ENCODE peak calls at places on chromosomes 1 and 21, in four cellular contexts. One of them, this sample, is unnamed. For H3K4me1, the result is how much of the 10 kb centered on the place peaks cover.

GRCh38 chr1:217331698-217332097 is 299.2 kb downstream of the GPATCH2 start:
- DNase-seq in HepG2: no peak
- DNase-seq in SK-N-SH: no peak
- DNase-seq in cardiac muscle cell: no peak
- DNase-seq in this sample: no peak

GRCh38 chr1:177170756-177171535 is at the start of gene BRINP2:
- DNase-seq in HepG2: no peak
- DNase-seq in cardiac muscle cell: peak
- DNase-seq in SK-N-SH: peak
- DNase-seq in this sample: no peak

GRCh38 chr21:32806810-32807386 is 35.3 kb upstream of the PAXBP1 start:
- DNase-seq in HepG2: no peak
- DNase-seq in cardiac muscle cell: peak
- DNase-seq in SK-N-SH: no peak
- DNase-seq in this sample: no peak

GRCh38 chr1:22611530-22611947 is 24.9 kb upstream of the C1QA start:
- DNase-seq in HepG2: peak
- DNase-seq in SK-N-SH: no peak
- DNase-seq in cardiac muscle cell: peak
- DNase-seq in this sample: peak

GRCh38 chr1:42145190-42145716 is 8.0 kb upstream of the GUCA2B start:
- DNase-seq in HepG2: no peak
- DNase-seq in SK-N-SH: no peak
- DNase-seq in cardiac muscle cell: no peak
- DNase-seq in this sample: no peak

GRCh38 chr1:10544239-10544638 is 69.5 kb downstream of the PEX14 start:
- DNase-seq in SK-N-SH: no peak
- DNase-seq in cardiac muscle cell: no peak
- DNase-seq in HepG2: no peak
- DNase-seq in this sample: no peak

GRCh38 chr1:203628997-203629508 is 2.4 kb downstream of the ATP2B4 start:
- DNase-seq in cardiac muscle cell: no peak
- DNase-seq in SK-N-SH: no peak
- DNase-seq in HepG2: no peak
- DNase-seq in this sample: no peak

GRCh38 chr1:199859525-199859924 is 168.0 kb upstream of the NR5A2 start:
- DNase-seq in HepG2: no peak
- DNase-seq in cardiac muscle cell: peak
- DNase-seq in SK-N-SH: peak
- DNase-seq in this sample: no peak

GRCh38 chr1:113399063-113399583 is 8.8 kb downstream of the MAGI3 start:
- DNase-seq in SK-N-SH: peak
- DNase-seq in cardiac muscle cell: no peak
- DNase-seq in HepG2: no peak
- DNase-seq in this sample: no peak

GRCh38 chr21:32894321-32894720 is 122.8 kb upstream of the PAXBP1 start:
- DNase-seq in SK-N-SH: no peak
- DNase-seq in HepG2: no peak
- DNase-seq in cardiac muscle cell: no peak
- DNase-seq in this sample: no peak

GRCh38 chr1:58584082-58584895 is 7.2 kb upstream of the TACSTD2 start:
- DNase-seq in cardiac muscle cell: peak
- DNase-seq in SK-N-SH: no peak
- DNase-seq in HepG2: peak
- DNase-seq in this sample: no peak

GRCh38 chr1:245288796-245289195 is 134.0 kb downstream of the KIF26B start:
- DNase-seq in HepG2: no peak
- DNase-seq in cardiac muscle cell: no peak
- DNase-seq in SK-N-SH: no peak
- DNase-seq in this sample: no peak

GRCh38 chr1:119880063-119880462 is 16.3 kb downstream of the ADAM30 start:
- DNase-seq in HepG2: no peak
- DNase-seq in SK-N-SH: no peak
- DNase-seq in cardiac muscle cell: no peak
- DNase-seq in this sample: no peak

GRCh38 chr1:181858135-181858534 is 203.4 kb downstream of the ZNF648 start:
- DNase-seq in SK-N-SH: no peak
- DNase-seq in cardiac muscle cell: no peak
- DNase-seq in HepG2: no peak
- DNase-seq in this sample: no peak

GRCh38 chr1:35555601-35556477 is 1.4 kb downstream of the KIAA0319L start:
- DNase-seq in HepG2: peak
- DNase-seq in cardiac muscle cell: no peak
- DNase-seq in SK-N-SH: no peak
- DNase-seq in this sample: no peak

GRCh38 chr1:166283190-166283589 is 116.4 kb upstream of the FAM78B start:
- DNase-seq in cardiac muscle cell: no peak
- DNase-seq in SK-N-SH: no peak
- DNase-seq in HepG2: no peak
- DNase-seq in this sample: no peak

GRCh38 chr1:35442737-35443136 is 114.5 kb downstream of the KIAA0319L start:
- DNase-seq in SK-N-SH: no peak
- DNase-seq in HepG2: no peak
- DNase-seq in cardiac muscle cell: no peak
- DNase-seq in this sample: no peak

GRCh38 chr21:33075596-33076195 is 5.8 kb downstream of the OLIG1 start:
- DNase-seq in HepG2: no peak
- DNase-seq in cardiac muscle cell: no peak
- DNase-seq in SK-N-SH: no peak
- DNase-seq in this sample: no peak

GRCh38 chr1:9590945-9591668 is 2.4 kb downstream of the TMEM201 start:
- DNase-seq in SK-N-SH: no peak
- DNase-seq in cardiac muscle cell: no peak
- DNase-seq in HepG2: no peak
- DNase-seq in this sample: no peak

GRCh38 chr1:117964290-117965038 is 34.9 kb downstream of the WDR3 start:
- DNase-seq in cardiac muscle cell: peak
- DNase-seq in SK-N-SH: no peak
- DNase-seq in HepG2: no peak
- DNase-seq in this sample: no peak

DNA sequence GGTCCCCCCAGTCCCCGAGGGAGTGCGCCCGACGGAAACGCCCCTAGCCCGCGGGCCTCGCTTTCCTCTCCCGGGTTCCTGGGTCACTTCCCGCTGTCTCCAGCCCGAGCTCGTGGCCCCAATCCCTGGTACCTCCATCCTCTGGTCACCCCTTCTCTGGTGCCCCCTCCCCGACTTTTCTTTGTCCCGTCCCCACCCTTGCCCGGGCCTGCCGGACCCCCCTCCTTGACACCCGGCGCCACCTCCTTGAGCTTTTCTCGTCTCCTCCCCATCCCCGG is 320 bp upstream of the RIPPLY3 start:
- DNase-seq in SK-N-SH: peak
- DNase-seq in HepG2: no peak
- DNase-seq in cardiac muscle cell: no peak
- DNase-seq in this sample: no peak
- H3K4me3 ChIP-seq in SK-N-SH: no peak
- H3K4me3 ChIP-seq in HepG2: peak
- H3K4me3 ChIP-seq in cardiac muscle cell: peak
- H3K4me3 ChIP-seq in this sample: peak

GRCh38 chr1:1292442-1292779 is 12.2 kb downstream of the SCNN1D start:
- DNase-seq in SK-N-SH: no peak
- DNase-seq in cardiac muscle cell: no peak
- DNase-seq in HepG2: no peak
- DNase-seq in this sample: no peak

GRCh38 chr1:1291611-1292441 is 11.6 kb downstream of the SCNN1D start:
- DNase-seq in SK-N-SH: peak
- DNase-seq in cardiac muscle cell: peak
- DNase-seq in HepG2: peak
- DNase-seq in this sample: peak

GRCh38 chr1:1291023-1291528 is 10.8 kb downstream of the SCNN1D start:
- DNase-seq in cardiac muscle cell: no peak
- DNase-seq in HepG2: no peak
- DNase-seq in SK-N-SH: no peak
- DNase-seq in this sample: no peak

GRCh38 chr1:1292851-1293250 is 12.6 kb downstream of the SCNN1D start:
- DNase-seq in HepG2: no peak
- DNase-seq in cardiac muscle cell: no peak
- DNase-seq in SK-N-SH: no peak
- DNase-seq in this sample: no peak

GRCh38 chr1:1290238-1290731 is 10.0 kb downstream of the SCNN1D start:
- DNase-seq in SK-N-SH: peak
- DNase-seq in HepG2: peak
- DNase-seq in cardiac muscle cell: peak
- DNase-seq in this sample: peak
- TF ChIP-seq CTCF in SK-N-SH: peak
- TF ChIP-seq CTCF in HepG2: peak
- TF ChIP-seq CTCF in cardiac muscle cell: peak
- TF ChIP-seq CTCF in this sample: peak

DNA sequence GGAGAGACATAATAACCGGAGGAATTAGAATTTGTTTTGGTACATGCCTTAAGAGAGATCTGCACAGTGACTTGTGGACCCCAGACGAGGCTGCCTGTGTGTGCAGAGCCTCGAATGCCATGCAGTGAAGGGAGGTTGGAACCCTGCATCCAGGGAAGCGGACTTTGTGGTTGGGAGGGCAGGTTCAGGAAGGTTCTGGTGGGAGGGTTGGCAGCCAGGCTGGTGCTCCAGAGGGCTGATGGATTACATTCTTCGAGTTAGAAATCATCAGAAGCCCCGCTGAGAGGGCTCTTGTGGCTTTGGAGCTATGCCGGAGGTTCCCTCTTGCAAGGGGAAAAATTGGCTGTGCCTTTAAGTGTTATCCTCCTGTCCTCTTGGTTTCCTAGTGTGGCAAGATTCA is 21.1 kb downstream of the ROR1 start:
- DNase-seq in cardiac muscle cell: peak
- DNase-seq in SK-N-SH: no peak
- DNase-seq in HepG2: no peak
- DNase-seq in this sample: no peak
- H3K4me1 ChIP-seq in cardiac muscle cell: half or more
- H3K4me1 ChIP-seq in SK-N-SH: under half
- H3K4me1 ChIP-seq in HepG2: under half
- H3K4me1 ChIP-seq in this sample: under half

DNA sequence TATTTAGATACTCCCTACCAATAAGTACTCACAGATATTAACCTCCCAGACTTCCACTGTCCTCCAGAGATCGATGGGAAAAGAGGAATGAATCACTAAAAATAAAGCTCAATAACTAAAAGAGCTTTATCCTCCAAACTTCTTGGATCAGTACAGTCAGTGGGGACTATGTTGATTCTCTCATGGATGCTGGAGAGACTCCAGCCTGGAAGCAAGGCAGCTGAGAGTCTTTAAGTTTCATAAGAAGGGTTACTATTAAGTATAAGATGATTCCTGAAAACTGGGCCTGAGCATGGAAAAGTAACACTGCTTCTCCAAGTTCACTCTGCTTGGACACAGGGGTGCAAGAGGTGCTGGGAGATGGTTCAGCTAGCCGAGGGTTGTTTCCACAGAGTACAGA is 6.2 kb upstream of the DDR2 start:
- DNase-seq in HepG2: no peak
- DNase-seq in SK-N-SH: no peak
- DNase-seq in cardiac muscle cell: peak
- DNase-seq in this sample: no peak
- H3K4me3 ChIP-seq in HepG2: no peak
- H3K4me3 ChIP-seq in SK-N-SH: no peak
- H3K4me3 ChIP-seq in cardiac muscle cell: no peak
- H3K4me3 ChIP-seq in this sample: no peak

GRCh38 chr1:202002447-202002846 is 7.9 kb upstream of the ELF3 start:
- DNase-seq in cardiac muscle cell: no peak
- DNase-seq in SK-N-SH: no peak
- DNase-seq in HepG2: no peak
- DNase-seq in this sample: no peak

GRCh38 chr1:202007703-202008489 is 2.5 kb upstream of the ELF3 start:
- DNase-seq in HepG2: no peak
- DNase-seq in SK-N-SH: no peak
- DNase-seq in cardiac muscle cell: peak
- DNase-seq in this sample: peak

GRCh38 chr1:202004711-202005110 is 5.7 kb upstream of the ELF3 start:
- DNase-seq in cardiac muscle cell: no peak
- DNase-seq in HepG2: no peak
- DNase-seq in SK-N-SH: no peak
- DNase-seq in this sample: no peak

GRCh38 chr1:202007279-202007678 is 3.1 kb upstream of the ELF3 start:
- DNase-seq in HepG2: no peak
- DNase-seq in cardiac muscle cell: no peak
- DNase-seq in SK-N-SH: no peak
- DNase-seq in this sample: no peak

DNA sequence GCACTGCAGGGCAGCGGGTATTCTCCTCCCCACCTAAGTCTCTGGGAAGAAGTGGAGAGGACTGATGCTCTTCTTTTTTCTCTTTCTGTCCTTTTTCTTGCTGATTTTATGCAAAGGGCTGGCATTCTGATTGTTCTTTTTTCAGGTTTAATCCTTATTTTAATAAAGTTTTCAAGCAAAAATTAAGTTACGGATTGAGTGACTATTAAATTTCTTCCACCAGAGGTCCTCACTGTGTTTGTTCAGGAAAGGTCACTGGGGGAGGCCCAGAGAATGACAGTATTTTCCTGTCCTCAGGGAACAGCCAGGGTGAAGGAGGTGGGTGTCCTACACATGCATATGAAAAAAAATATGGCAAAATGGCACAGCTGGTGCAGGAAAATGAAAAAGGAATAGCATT is 4.4 kb upstream of the ELF3 start:
- DNase-seq in SK-N-SH: no peak
- DNase-seq in HepG2: peak
- DNase-seq in cardiac muscle cell: peak
- DNase-seq in this sample: peak
- TF ChIP-seq CTCF in SK-N-SH: peak
- TF ChIP-seq CTCF in HepG2: peak
- TF ChIP-seq CTCF in cardiac muscle cell: peak
- TF ChIP-seq CTCF in this sample: peak

DNA sequence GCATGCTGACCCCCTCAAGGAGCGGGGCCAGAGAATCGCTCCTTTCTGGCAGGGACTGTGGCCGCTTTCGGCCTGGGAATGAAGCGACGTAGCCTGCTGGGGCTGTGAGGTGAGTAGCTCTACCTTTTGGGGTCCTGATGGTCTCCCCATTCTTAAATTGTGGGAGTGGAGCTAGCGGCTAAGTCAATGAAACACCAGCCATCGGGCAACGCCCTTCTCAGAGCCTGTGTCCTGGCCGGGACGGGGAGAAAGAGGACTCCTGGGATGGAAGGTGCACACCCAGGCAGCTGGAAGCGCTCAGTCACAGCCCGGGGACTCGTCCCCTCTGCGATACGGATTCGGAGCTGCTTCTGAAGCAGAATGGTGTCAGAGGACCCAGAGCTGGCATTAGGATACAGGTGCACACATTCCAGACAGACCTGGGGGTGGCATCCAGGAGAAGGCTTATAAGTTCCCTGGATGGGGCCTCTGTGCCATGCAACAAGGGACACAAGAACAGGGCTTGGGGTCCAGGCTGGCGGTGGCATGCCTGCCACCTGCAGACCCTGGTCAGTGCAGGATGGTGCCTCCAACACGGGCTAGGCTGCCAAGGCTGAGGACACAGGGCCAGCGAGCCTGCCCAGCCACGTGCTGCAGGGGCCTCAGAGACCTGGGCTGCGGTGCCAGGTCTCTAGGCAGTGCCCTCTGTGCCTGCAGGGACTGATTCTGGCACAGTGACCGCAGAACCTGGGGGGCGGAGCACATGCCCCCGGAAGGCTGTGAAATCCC is 945 bp upstream of the WNT9A start:
- DNase-seq in SK-N-SH: peak
- DNase-seq in HepG2: no peak
- DNase-seq in cardiac muscle cell: no peak
- DNase-seq in this sample: peak
- H3K4me1 ChIP-seq in SK-N-SH: under half
- H3K4me1 ChIP-seq in HepG2: under half
- H3K4me1 ChIP-seq in cardiac muscle cell: under half
- H3K4me1 ChIP-seq in this sample: under half